ENCODE peak calls at places on chromosomes 12 and 14, in four cellular contexts. J is activated T-helper 1 cell treated with Interleukin-2 at 50 U/mL for 16 hours, M is LHCN-M2, O is Right ventricle myocardium superior. R is an unnamed sample.

GRCh38 chr12:48965447-48965846 is 6.1 kb downstream of the WNT10B start:
- DNase-seq in J (no peak), M (peak; percentile 28), O (no peak), R (no peak)

GRCh38 chr14:79605863-79606262 is 605.4 kb downstream of the DIO2 start:
- DNase-seq in J (no peak), M (no peak), O (no peak), R (no peak)

GRCh38 chr12:5622280-5622679 is 190.4 kb downstream of the NTF3 start:
- DNase-seq in J (no peak), M (no peak), O (no peak), R (no peak)

GRCh38 chr12:131327521-131328488 is 374.1 kb downstream of the ADGRD1 start:
- DNase-seq in J (no peak), M (no peak), O (no peak), R (no peak)

GRCh38 chr14:51145246-51145645 is 50.3 kb upstream of the TRIM9 start:
- DNase-seq in J (no peak), M (no peak), O (no peak), R (no peak)

GRCh38 chr14:75170797-75171196 is 5.6 kb downstream of the TMED10 start:
- DNase-seq in J (no peak), M (no peak), O (no peak), R (no peak)

GRCh38 chr12:6839482-6840201 is 1.1 kb upstream of the GNB3 start:
- DNase-seq in J (no peak), M (no peak), O (no peak), R (no peak)

GRCh38 chr14:59882957-59883356 is 12.4 kb upstream of the RTN1 start:
- DNase-seq in J (no peak), M (no peak), O (no peak), R (no peak)

GRCh38 chr12:14256555-14257169 is 108.8 kb upstream of the ATF7IP start:
- DNase-seq in J (peak; percentile 54), M (peak; percentile 89), O (peak; percentile 90), R (no peak)

GRCh38 chr14:79661762-79662161 is 549.5 kb downstream of the DIO2 start:
- DNase-seq in J (no peak), M (peak; percentile 5), O (no peak), R (no peak)

GRCh38 chr14:105430535-105430934 is 10.9 kb downstream of the MTA1 start:
- DNase-seq in J (no peak), M (peak; percentile 87), O (no peak), R (no peak)

GRCh38 chr12:50162225-50162624 is 4.9 kb downstream of the CERS5 start:
- DNase-seq in J (no peak), M (no peak), O (no peak), R (no peak)

GRCh38 chr14:51157012-51157411 is 62.1 kb upstream of the TRIM9 start:
- DNase-seq in J (no peak), M (peak; percentile 63), O (no peak), R (no peak)

GRCh38 chr12:19574606-19575005 is 135.3 kb downstream of the AEBP2 start:
- DNase-seq in J (no peak), M (peak; percentile 9), O (no peak), R (no peak)

GRCh38 chr14:50082784-50083466 is 33.4 kb downstream of the VCPKMT start:
- DNase-seq in J (peak; percentile 70), M (no peak), O (no peak), R (peak; percentile 45)

GRCh38 chr14:70567791-70568190 is 32.7 kb downstream of the MED6 start:
- DNase-seq in J (no peak), M (peak; percentile 35), O (no peak), R (no peak)

GRCh38 chr12:82691513-82691912 is 4.8 kb downstream of the TMTC2 start:
- DNase-seq in J (no peak), M (no peak), O (no peak), R (no peak)

R was measured in activated B cell treated with CpG ODN at 0.5 μM for 24 hours.